ENCODE peak calls at places on chromosomes 11 and 22, in nine cellular contexts. T is anterior cingulate cortex, Y is body of pancreas, S is heart right ventricle, O is ACHN, A is NCI-H446, Q is fibroblast of mammary gland, P is NCI-H774, R is lower lobe of right lung. K is an unnamed sample.

GRCh38 chr11:2432171-2432621 is 12.1 kb downstream of the TRPM5 start:
- DNase-seq in T (no peak), Y (no peak), S (no peak), O (no peak), A (no peak), Q (no peak), P (no peak), R (peak), K (peak)

GRCh38 chr11:27296406-27296994 is 66.5 kb downstream of the CCDC34 start:
- DNase-seq in T (no peak), Y (no peak), S (no peak), O (peak), A (peak), Q (peak), P (no peak), R (no peak), K (no peak)

GRCh38 chr11:63920126-63920869 is 3.3 kb upstream of the RCOR2 start:
- DNase-seq in T (peak), Y (peak), S (peak), O (no peak), A (no peak), Q (no peak), P (no peak), R (no peak), K (peak)

GRCh38 chr11:66548774-66549630 is 2.3 kb downstream of the ACTN3 start:
- DNase-seq in T (no peak), Y (no peak), S (no peak), O (no peak), A (no peak), Q (no peak), P (no peak), R (no peak), K (no peak)

GRCh38 chr11:110249066-110249465 is 47.3 kb downstream of the RDX start:
- DNase-seq in T (no peak), Y (no peak), S (no peak), O (peak), A (no peak), Q (peak), P (no peak), R (no peak), K (no peak)

GRCh38 chr11:12454782-12455181 is 77.4 kb downstream of the PARVA start:
- DNase-seq in T (no peak), Y (no peak), S (no peak), O (no peak), A (no peak), Q (peak), P (no peak), R (no peak), K (no peak)

GRCh38 chr22:20131856-20132685 is 467 bp downstream of the ZDHHC8 start:
- DNase-seq in T (no peak), Y (peak), S (peak), O (no peak), A (no peak), Q (peak), P (no peak), R (peak), K (peak)

GRCh38 chr22:31096637-31097274 is 10.6 kb downstream of the SELENOM start:
- DNase-seq in T (no peak), Y (no peak), S (no peak), O (no peak), A (no peak), Q (no peak), P (no peak), R (no peak), K (no peak)

GRCh38 chr11:124070906-124071621 is 29.9 kb upstream of the OR10G7 start:
- DNase-seq in T (peak), Y (peak), S (peak), O (peak), A (peak), Q (peak), P (peak), R (peak), K (peak)

GRCh38 chr11:19648321-19648720 is 64.3 kb upstream of the NAV2 start:
- DNase-seq in T (no peak), Y (no peak), S (no peak), O (no peak), A (no peak), Q (no peak), P (no peak), R (no peak), K (no peak)

GRCh38 chr22:24465566-24465965 is 29.6 kb upstream of the UPB1 start:
- DNase-seq in T (no peak), Y (no peak), S (no peak), O (peak), A (no peak), Q (peak), P (no peak), R (no peak), K (no peak)

GRCh38 chr11:97574976-97575665 is 1185.3 kb downstream of the JRKL start:
- DNase-seq in T (no peak), Y (no peak), S (no peak), O (no peak), A (no peak), Q (no peak), P (no peak), R (no peak), K (no peak)

GRCh38 chr11:13876423-13876822 is 86.1 kb upstream of the SPON1 start:
- DNase-seq in T (no peak), Y (no peak), S (no peak), O (no peak), A (no peak), Q (no peak), P (no peak), R (no peak), K (no peak)

GRCh38 chr11:2870460-2870859 is 15.1 kb downstream of the CDKN1C start:
- DNase-seq in T (no peak), Y (no peak), S (no peak), O (no peak), A (no peak), Q (no peak), P (no peak), R (no peak), K (no peak)

GRCh38 chr11:60899021-60899936 is 7.1 kb downstream of the PRPF19 start:
- DNase-seq in T (no peak), Y (peak), S (no peak), O (peak), A (peak), Q (peak), P (peak), R (no peak), K (no peak)

GRCh38 chr11:84549221-84549620 is 1077.9 kb downstream of the DLG2 start:
- DNase-seq in T (no peak), Y (no peak), S (no peak), O (no peak), A (no peak), Q (peak), P (no peak), R (no peak), K (no peak)

GRCh38 chr11:19664896-19665548 is 47.6 kb upstream of the NAV2 start:
- DNase-seq in T (peak), Y (no peak), S (peak), O (no peak), A (no peak), Q (peak), P (no peak), R (no peak), K (no peak)

GRCh38 chr11:66789097-66789890 is 53.9 kb upstream of the RCE1 start:
- DNase-seq in T (no peak), Y (no peak), S (no peak), O (no peak), A (no peak), Q (no peak), P (peak), R (no peak), K (no peak)

GRCh38 chr22:26438006-26438405 is 8.9 kb downstream of the ASPHD2 start:
- DNase-seq in T (no peak), Y (no peak), S (no peak), O (no peak), A (no peak), Q (no peak), P (no peak), R (no peak), K (no peak)

GRCh38 chr11:1896468-1896867 is 4.8 kb upstream of the PRR33 start:
- DNase-seq in T (no peak), Y (no peak), S (no peak), O (no peak), A (no peak), Q (no peak), P (no peak), R (no peak), K (no peak)

GRCh38 chr22:37197451-37198289 is 9.6 kb upstream of the C1QTNF6 start:
- DNase-seq in T (no peak), Y (peak), S (no peak), O (peak), A (no peak), Q (peak), P (no peak), R (peak), K (peak)

GRCh38 chr22:39317084-39317755 is 2.2 kb downstream of the RPL3 start:
- DNase-seq in T (no peak), Y (no peak), S (no peak), O (no peak), A (no peak), Q (no peak), P (no peak), R (peak), K (no peak)

GRCh38 chr22:43867839-43868652 is 5.7 kb upstream of the SULT4A1 start:
- DNase-seq in T (no peak), Y (peak), S (peak), O (peak), A (no peak), Q (peak), P (no peak), R (peak), K (peak)

GRCh38 chr11:69311767-69312385 is 17.9 kb downstream of the MYEOV start:
- DNase-seq in T (no peak), Y (no peak), S (no peak), O (no peak), A (no peak), Q (no peak), P (no peak), R (no peak), K (peak)

GRCh38 chr22:41725510-41726110 is 26.3 kb downstream of the MEI1 start:
- DNase-seq in T (no peak), Y (no peak), S (no peak), O (no peak), A (no peak), Q (no peak), P (no peak), R (no peak), K (no peak)

GRCh38 chr11:92501346-92501745 is 276.7 kb downstream of the FAT3 start:
- DNase-seq in T (no peak), Y (no peak), S (no peak), O (no peak), A (no peak), Q (no peak), P (no peak), R (no peak), K (no peak)